ENCODE peak calls at places on chromosomes 12 and 14, in nine cellular contexts. C, V, K, O, L, F, Y, Z and P are unnamed samples.
A peak's percentile ranks its signal among the peaks of the same experiment; 100 is the strongest.

GRCh38 chr12:44930972-44931600 is 55.0 kb upstream of the NELL2 start:
- DNase-seq in C (no peak), V (no peak), K (no peak), O (peak; percentile 53), L (peak; percentile 80), F (no peak), Y (peak; percentile 57), Z (peak; percentile 21), P (peak; percentile 45)

GRCh38 chr12:14327717-14328116 is 37.8 kb upstream of the ATF7IP start:
- DNase-seq in C (no peak), V (no peak), K (no peak), O (no peak), L (peak; percentile 60), F (no peak), Y (peak; percentile 29), Z (peak; percentile 5), P (peak; percentile 20)

GRCh38 chr12:130904064-130904463 is 32.2 kb downstream of the RAN start:
- DNase-seq in C (no peak), V (no peak), K (no peak), O (no peak), L (no peak), F (no peak), Y (no peak), Z (no peak), P (no peak)

GRCh38 chr14:33791971-33792370 is 158.9 kb downstream of the EGLN3 start:
- DNase-seq in C (no peak), V (no peak), K (no peak), O (no peak), L (no peak), F (no peak), Y (no peak), Z (no peak), P (no peak)

GRCh38 chr12:16198884-16199283 is 78.6 kb downstream of the SLC15A5 start:
- DNase-seq in C (no peak), V (no peak), K (no peak), O (no peak), L (no peak), F (no peak), Y (no peak), Z (no peak), P (no peak)

GRCh38 chr12:89208661-89209096 is 143.6 kb downstream of the DUSP6 start:
- DNase-seq in C (no peak), V (no peak), K (no peak), O (no peak), L (peak; percentile 46), F (no peak), Y (no peak), Z (no peak), P (peak; percentile 21)

GRCh38 chr14:36271222-36271621 is 49.2 kb downstream of the MBIP start:
- DNase-seq in C (no peak), V (no peak), K (no peak), O (no peak), L (no peak), F (no peak), Y (no peak), Z (no peak), P (no peak)

GRCh38 chr12:32891956-32892355 is 4.6 kb downstream of the PKP2 start:
- DNase-seq in C (no peak), V (no peak), K (no peak), O (peak; percentile 20), L (peak; percentile 7), F (no peak), Y (peak; percentile 52), Z (no peak), P (peak; percentile 2)

GRCh38 chr14:92568621-92569479 is 55.3 kb downstream of the RIN3 start:
- DNase-seq in C (no peak), V (no peak), K (no peak), O (no peak), L (no peak), F (no peak), Y (no peak), Z (no peak), P (peak; percentile 50)

GRCh38 chr14:97027256-97027999 is 230.2 kb downstream of the VRK1 start:
- DNase-seq in C (no peak), V (no peak), K (peak; percentile 67), O (no peak), L (no peak), F (no peak), Y (no peak), Z (no peak), P (no peak)